ENCODE peak calls at places on chromosomes 1 and 21, in seven cellular contexts. Q, Z, U, E, O, L and D are unnamed samples. For H3K4me1, the result is how much of the 10 kb centered on the place peaks cover.

GRCh38 chr1:7552402-7552801 is 218.7 kb upstream of the VAMP3 start:
- DNase-seq in E (no peak), O (no peak), Z (no peak), L (no peak), U (no peak), Q (peak), D (peak)

GRCh38 chr1:18464665-18465050 is 16.1 kb upstream of the KLHDC7A start:
- DNase-seq in O (no peak), Z (no peak), L (no peak), E (no peak), U (peak), Q (no peak), D (peak)

GRCh38 chr1:100950776-100951175 is 54.9 kb downstream of the SLC30A7 start:
- DNase-seq in Q (no peak), E (no peak), Z (no peak), U (no peak), O (no peak), L (no peak), D (no peak)

GRCh38 chr1:6580119-6580587 is 359 bp downstream of the ZBTB48 start:
- DNase-seq in O (no peak), L (no peak), Z (no peak), U (no peak), E (no peak), Q (no peak), D (no peak)

GRCh38 chr1:103129796-103130195 is 21.5 kb upstream of the COL11A1 start:
- DNase-seq in U (no peak), Z (no peak), L (no peak), Q (no peak), E (no peak), O (no peak), D (no peak)

GRCh38 chr1:93844262-93845045 is 34.6 kb downstream of the DNTTIP2 start:
- DNase-seq in Q (peak), E (no peak), L (peak), O (no peak), Z (peak), U (peak), D (peak)

GRCh38 chr1:116693759-116694482 is 26.4 kb upstream of the IGSF3 start:
- DNase-seq in O (no peak), U (no peak), Q (no peak), E (no peak), Z (no peak), L (no peak), D (no peak)

GRCh38 chr1:163145435-163145834 is 57.3 kb downstream of the RGS5 start:
- DNase-seq in U (no peak), Q (no peak), L (no peak), O (no peak), E (no peak), Z (no peak), D (no peak)

GRCh38 chr1:192609110-192610079 is 26.6 kb upstream of the RGS13 start:
- DNase-seq in Q (peak), Z (peak), O (no peak), L (no peak), E (peak), U (peak), D (peak)

GRCh38 chr1:204828352-204828850 is 42.3 kb upstream of the NFASC start:
- DNase-seq in U (peak), Z (peak), O (no peak), Q (peak), L (peak), E (peak), D (peak)

GRCh38 chr21:37615962-37616361 is 249.4 kb downstream of the DYRK1A start:
- DNase-seq in Z (no peak), E (no peak), O (no peak), Q (no peak), U (no peak), L (no peak), D (no peak)

GRCh38 chr1:16998589-16998988 is 13.1 kb downstream of the ATP13A2 start:
- DNase-seq in Q (no peak), O (no peak), L (no peak), U (peak), E (no peak), Z (no peak), D (no peak)

GRCh38 chr1:203083463-203083921 is 2.3 kb downstream of the MYOG start:
- DNase-seq in Q (no peak), U (peak), Z (no peak), L (no peak), E (no peak), O (peak), D (no peak)

GRCh38 chr21:40732998-40733397 is 114.0 kb downstream of the DSCAM start:
- DNase-seq in E (no peak), U (no peak), L (no peak), O (no peak), Q (no peak), Z (no peak), D (no peak)

GRCh38 chr1:228465571-228466146 is 21.5 kb upstream of the RNF187 start:
- DNase-seq in E (no peak), O (no peak), L (no peak), U (no peak), Q (no peak), Z (no peak), D (no peak)

GRCh38 chr1:10339815-10340214 is 59.0 kb upstream of the PGD start:
- DNase-seq in O (no peak), Q (peak), U (peak), Z (peak), L (no peak), E (peak), D (no peak)

GRCh38 chr21:32771134-32771523 is 426 bp downstream of the PAXBP1 start:
- DNase-seq in Q (peak), E (peak), O (no peak), U (peak), Z (peak), L (peak), D (peak)

GRCh38 chr1:68506386-68506785 is 9.5 kb upstream of the DEPDC1 start:
- DNase-seq in L (no peak), Q (no peak), Z (no peak), O (no peak), U (no peak), E (no peak), D (peak)

GRCh38 chr1:2208309-2209239 is 14.0 kb upstream of the FAAP20 start:
- DNase-seq in Q (peak), O (no peak), E (peak), U (peak), L (peak), Z (no peak), D (peak)

GRCh38 chr1:2209400-2210083 is 15.0 kb upstream of the FAAP20 start:
- DNase-seq in L (peak), U (no peak), Z (no peak), E (peak), O (no peak), Q (peak), D (no peak)

GRCh38 chr1:2204384-2205190 is 10.0 kb upstream of the FAAP20 start:
- DNase-seq in Q (peak), E (peak), L (peak), O (no peak), Z (peak), U (peak), D (peak)

GRCh38 chr1:2205191-2205952 is 10.8 kb upstream of the FAAP20 start:
- DNase-seq in E (peak), L (peak), U (peak), Z (peak), O (no peak), Q (peak), D (peak)

DNA sequence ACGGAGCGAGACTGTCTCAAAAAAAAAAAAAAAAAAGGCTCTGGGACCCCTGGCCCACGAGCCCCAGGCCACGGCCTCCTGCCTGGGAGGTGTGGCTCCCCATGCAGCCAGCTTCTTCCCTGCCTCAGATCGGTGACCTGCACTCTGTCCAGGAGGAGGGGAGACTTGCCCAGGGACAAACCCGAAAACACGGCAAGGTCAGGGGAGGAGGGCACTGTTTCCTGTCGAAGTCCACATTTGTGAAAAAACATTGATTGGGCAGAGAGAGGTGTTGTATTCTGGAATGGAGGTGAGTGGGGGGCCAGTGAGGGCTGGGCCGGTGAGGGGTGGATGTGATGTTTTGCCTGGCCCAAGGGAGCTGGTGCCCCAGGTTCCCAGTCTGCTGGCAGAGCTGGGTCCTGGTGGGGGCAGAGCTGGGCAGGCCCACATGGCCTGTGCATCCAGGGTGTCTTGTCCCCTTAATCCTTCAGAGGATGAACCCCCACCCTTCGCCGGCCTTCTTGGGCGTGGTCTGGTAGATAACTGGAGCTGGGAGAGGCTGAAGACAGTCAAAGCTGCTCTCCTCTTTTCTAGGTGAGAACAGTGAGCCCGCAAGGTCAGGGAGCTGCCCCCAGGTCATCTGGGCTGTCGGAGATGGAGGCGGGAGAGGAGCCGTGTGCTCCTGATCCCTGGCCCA is 12.4 kb upstream of the FAAP20 start:
- DNase-seq in Z (no peak), L (no peak), O (no peak), U (no peak), E (no peak), Q (peak), D (no peak)
- TF ChIP-seq POLR2A in Z (no peak), L (no peak), O (no peak), U (no peak), E (no peak), Q (no peak), D (no peak)

DNA sequence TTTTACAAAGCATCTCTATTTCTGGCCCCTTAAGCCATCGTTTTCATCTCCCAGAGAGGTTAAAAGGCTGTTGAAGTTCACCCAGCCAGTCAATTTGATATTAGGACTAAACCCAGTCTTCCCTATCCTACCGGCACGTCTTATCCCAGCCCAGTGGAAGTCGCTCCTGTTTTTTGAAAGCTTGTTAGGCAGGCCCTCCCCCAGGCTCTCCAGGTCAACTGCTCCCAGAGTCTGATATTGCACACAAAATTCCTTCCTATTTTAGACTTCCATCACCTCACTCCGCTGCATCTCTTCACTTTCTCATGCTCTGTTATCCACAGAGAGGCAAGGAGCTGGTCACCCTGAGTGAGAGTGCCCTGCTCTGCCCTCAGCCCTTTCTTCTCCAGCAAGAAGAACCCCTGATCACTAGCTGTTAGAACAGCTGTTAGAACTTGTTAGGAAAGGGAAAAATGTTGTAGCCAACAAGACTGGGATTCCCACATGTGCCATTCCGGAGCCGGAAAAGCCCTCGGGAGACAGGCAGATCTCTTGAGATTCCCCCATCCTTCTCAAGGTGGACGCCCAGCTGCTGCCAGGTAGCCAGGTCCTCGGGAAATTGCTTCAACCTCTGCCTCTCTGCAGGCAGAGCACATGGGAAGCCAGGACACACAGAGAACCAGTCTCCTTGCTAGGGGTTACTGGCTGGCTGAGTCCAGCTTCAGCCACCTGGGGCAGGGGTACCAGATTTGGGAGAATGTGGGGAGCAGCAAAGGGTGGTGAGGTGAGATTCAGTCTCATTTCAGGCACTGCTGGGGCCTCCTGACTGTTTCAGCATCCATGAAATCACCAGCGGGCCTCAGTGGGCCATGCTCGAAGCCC is 25.7 kb downstream of the PLXNA2 start:
- DNase-seq in L (no peak), Z (no peak), O (no peak), U (no peak), E (no peak), Q (peak), D (no peak)
- H3K4me1 ChIP-seq in L (under half), Z (under half), O (under half), U (under half), E (half or more), Q (under half), D (under half)

DNA sequence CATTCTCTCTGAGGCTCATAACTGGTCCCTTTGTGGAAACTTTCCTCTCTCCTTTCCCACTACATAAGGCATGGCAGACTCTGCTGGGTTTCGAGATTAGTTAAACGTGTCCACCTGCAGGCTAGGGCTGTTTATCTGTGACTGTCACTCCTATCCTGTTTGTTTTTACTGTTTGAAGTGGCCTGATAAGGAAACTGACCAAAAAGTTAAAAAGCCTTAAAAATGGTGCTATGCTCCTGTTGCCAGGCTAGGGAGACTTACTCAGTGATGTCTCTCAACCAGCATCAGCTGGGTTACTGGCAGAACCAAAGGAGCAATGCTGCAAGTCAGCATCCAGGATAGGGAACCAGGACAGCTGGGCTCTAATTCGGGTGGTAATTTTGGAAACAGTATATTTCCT is 3.9 kb downstream of the PIGV start:
- DNase-seq in O (no peak), E (no peak), L (no peak), Q (no peak), Z (no peak), U (no peak), D (no peak)
- H3K27ac ChIP-seq in O (no peak), E (peak), L (no peak), Q (no peak), Z (no peak), U (no peak), D (no peak)

GRCh38 chr1:154272217-154272998 is at the start of gene HAX1:
- DNase-seq in L (peak), Z (peak), E (peak), Q (peak), O (no peak), U (peak), D (peak)
- TF ChIP-seq POLR2A in L (peak), Z (no peak), E (peak), Q (peak), O (peak), U (no peak), D (peak)

DNA sequence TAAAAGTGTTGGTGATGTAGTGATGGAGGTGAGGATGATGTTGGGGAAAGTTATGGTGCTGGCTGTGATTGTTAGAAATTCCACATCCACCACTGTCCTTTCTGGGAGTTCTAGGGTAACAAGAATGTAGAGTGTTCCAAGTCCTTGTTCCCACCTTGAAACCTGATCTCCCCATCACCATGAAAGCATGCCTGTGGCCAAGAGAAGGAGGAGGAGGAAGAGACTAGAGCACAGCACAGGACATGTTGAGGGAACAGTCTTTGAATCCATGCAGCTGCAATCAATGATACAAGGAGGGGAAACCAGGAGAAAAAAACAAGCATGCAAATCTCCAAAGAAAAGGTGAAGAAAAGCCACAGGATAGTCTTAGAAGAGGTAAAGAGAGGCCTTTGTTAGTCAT is 45.9 kb upstream of the ARTN start:
- DNase-seq in Z (no peak), Q (no peak), U (no peak), O (no peak), E (no peak), L (no peak), D (no peak)
- H3K4me1 ChIP-seq in Z (under half), Q (under half), U (under half), O (under half), E (under half), L (under half), D (under half)

DNA sequence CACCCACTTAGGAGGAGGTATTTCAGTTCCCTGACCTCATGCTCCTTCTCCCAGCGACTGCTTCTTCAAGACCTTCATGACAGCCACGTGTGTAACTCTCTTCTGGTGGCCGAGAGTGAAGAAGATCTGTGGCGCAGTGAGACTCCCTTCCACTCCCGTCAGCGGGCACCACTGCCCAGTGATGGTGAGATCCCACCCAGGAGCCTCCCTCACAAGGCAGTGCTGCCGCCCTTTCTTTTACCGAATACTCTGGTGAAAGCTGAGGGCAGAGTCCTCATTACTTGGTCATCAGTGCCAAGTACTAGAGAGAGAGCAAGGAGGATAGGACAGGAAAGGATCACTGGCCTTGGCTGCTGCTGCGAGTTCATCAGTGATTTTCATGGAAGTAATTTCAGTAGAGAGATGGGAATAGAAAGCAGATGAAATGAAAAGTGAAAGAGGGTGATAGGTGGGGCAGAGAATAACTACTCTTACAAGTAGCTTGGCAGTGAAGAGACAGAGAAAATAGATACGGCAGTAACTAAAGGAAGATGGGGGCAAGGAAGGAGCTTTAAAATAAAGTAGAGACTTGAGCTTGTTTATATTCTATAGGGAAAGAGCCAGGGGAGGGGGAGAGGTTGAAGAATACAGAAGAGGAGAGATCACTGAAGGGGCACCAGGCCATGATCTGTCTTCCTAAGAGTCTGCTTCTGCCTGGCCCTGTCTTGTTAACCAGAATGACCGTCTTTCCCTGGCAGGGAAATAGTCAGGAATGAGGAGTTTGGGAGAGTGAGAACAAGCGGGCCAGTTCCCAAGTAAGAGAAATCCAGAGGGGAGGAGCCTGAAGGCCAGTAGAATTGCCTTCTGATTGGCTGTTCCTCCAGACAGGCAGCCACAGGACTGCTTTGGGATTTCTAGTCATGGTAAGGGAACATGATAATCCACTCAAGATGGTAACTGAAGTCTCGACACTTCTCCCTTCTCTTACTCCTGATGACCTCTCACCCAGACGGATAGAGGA is 18.3 kb downstream of the HYI start:
- DNase-seq in E (peak), U (no peak), Z (peak), Q (peak), L (peak), O (no peak), D (no peak)
- H3K27ac ChIP-seq in E (peak), U (peak), Z (peak), Q (peak), L (peak), O (peak), D (no peak)

DNA sequence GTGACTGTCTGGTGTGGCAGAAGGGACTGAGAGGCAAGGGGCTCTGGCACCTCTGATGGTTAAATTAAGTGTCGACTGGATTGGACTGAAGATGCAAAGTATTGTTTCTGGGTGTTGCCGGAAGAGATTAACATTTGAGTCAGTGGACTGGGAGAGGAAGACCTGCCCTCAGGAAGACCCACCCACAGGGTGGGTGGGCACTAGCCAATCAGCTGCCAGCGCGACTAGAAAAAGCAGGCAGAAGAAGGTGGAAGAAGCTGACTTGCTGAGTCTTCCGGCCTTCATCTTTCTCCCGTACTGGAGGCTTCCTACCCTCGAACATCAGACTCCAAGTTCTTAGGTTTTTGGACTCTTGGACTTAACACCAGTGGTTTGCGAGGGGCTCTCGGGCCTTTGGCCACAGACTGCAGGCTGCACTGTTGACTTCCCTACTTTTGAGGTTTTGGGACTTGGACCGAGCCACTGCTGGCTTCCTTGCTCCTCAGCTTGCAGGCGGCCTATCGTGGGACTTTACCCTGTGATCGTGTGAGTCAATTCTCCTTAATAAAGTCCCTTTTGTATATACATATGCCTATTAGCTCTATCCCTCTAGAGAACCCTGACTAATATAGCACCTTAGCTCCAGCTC is 79.6 kb downstream of the KAZN start:
- DNase-seq in O (no peak), U (no peak), Q (no peak), Z (no peak), L (no peak), E (no peak), D (no peak)
- TF ChIP-seq POLR2A in O (no peak), U (no peak), Q (no peak), Z (no peak), L (no peak), E (no peak), D (no peak)

GRCh38 chr21:34882719-34883131 is 166.4 kb downstream of the RUNX1 start:
- DNase-seq in Q (no peak), O (no peak), L (no peak), U (no peak), E (no peak), Z (no peak), D (no peak)
- H3K4me1 ChIP-seq in Q (under half), O (under half), L (under half), U (under half), E (under half), Z (under half), D (under half)